ENCODE peak calls at places on chromosomes 3 and 15, in four cellular contexts. One of them, this sample, is unnamed.

GRCh38 chr15:90640862-90641261 is 76.3 kb upstream of the BLM start:
- DNase-seq in GM23338: no peak
- DNase-seq in fibroblast of lung: no peak
- DNase-seq in endothelial cell of umbilical vein: no peak
- DNase-seq in this sample: no peak

GRCh38 chr15:65979316-65979715 is 110.0 kb downstream of the RAB11A start:
- DNase-seq in GM23338: no peak
- DNase-seq in fibroblast of lung: no peak
- DNase-seq in endothelial cell of umbilical vein: no peak
- DNase-seq in this sample: no peak

GRCh38 chr15:66129561-66129960 is 124.0 kb downstream of the MEGF11 start:
- DNase-seq in GM23338: no peak
- DNase-seq in fibroblast of lung: no peak
- DNase-seq in endothelial cell of umbilical vein: no peak
- DNase-seq in this sample: no peak

GRCh38 chr3:34947849-34948248 is 691.5 kb upstream of the ARPP21 start:
- DNase-seq in GM23338: peak; percentile 27
- DNase-seq in fibroblast of lung: no peak
- DNase-seq in endothelial cell of umbilical vein: peak; percentile 2
- DNase-seq in this sample: no peak

GRCh38 chr15:69303337-69304175 is 4.8 kb downstream of the PAQR5 start:
- DNase-seq in GM23338: peak; percentile 72
- DNase-seq in fibroblast of lung: peak; percentile 51
- DNase-seq in endothelial cell of umbilical vein: no peak
- DNase-seq in this sample: no peak

GRCh38 chr3:133487920-133488540 is 85.5 kb upstream of the CDV3 start:
- DNase-seq in GM23338: peak; percentile 51
- DNase-seq in fibroblast of lung: peak; percentile 49
- DNase-seq in endothelial cell of umbilical vein: peak; percentile 37
- DNase-seq in this sample: no peak

GRCh38 chr3:125033616-125034015 is 22.2 kb downstream of the HEG1 start:
- DNase-seq in GM23338: no peak
- DNase-seq in fibroblast of lung: no peak
- DNase-seq in endothelial cell of umbilical vein: no peak
- DNase-seq in this sample: no peak

GRCh38 chr3:186461141-186461540 is 83.0 kb downstream of the CRYGS start:
- DNase-seq in GM23338: no peak
- DNase-seq in fibroblast of lung: peak; percentile 72
- DNase-seq in endothelial cell of umbilical vein: no peak
- DNase-seq in this sample: no peak

GRCh38 chr3:144028798-144029411 is 57.3 kb downstream of the DIPK2A start:
- DNase-seq in GM23338: no peak
- DNase-seq in fibroblast of lung: no peak
- DNase-seq in endothelial cell of umbilical vein: no peak
- DNase-seq in this sample: no peak

GRCh38 chr15:81235781-81236507 is 39.3 kb downstream of the IL16 start:
- DNase-seq in GM23338: no peak
- DNase-seq in fibroblast of lung: peak; percentile 90
- DNase-seq in endothelial cell of umbilical vein: peak; percentile 14
- DNase-seq in this sample: no peak

GRCh38 chr15:90994059-90994416 is 297 bp downstream of the PRC1 start:
- DNase-seq in GM23338: peak; percentile 31
- DNase-seq in fibroblast of lung: no peak
- DNase-seq in endothelial cell of umbilical vein: no peak
- DNase-seq in this sample: peak; percentile 21

GRCh38 chr15:31157644-31158069 is 56.1 kb upstream of the TRPM1 start:
- DNase-seq in GM23338: no peak
- DNase-seq in fibroblast of lung: peak; percentile 65
- DNase-seq in endothelial cell of umbilical vein: no peak
- DNase-seq in this sample: peak; percentile 70

GRCh38 chr15:63456253-63456652 is 48.1 kb upstream of the USP3 start:
- DNase-seq in GM23338: no peak
- DNase-seq in fibroblast of lung: no peak
- DNase-seq in endothelial cell of umbilical vein: no peak
- DNase-seq in this sample: no peak

GRCh38 chr3:71211083-71211482 is 372.4 kb downstream of the FOXP1 start:
- DNase-seq in GM23338: no peak
- DNase-seq in fibroblast of lung: peak; percentile 24
- DNase-seq in endothelial cell of umbilical vein: no peak
- DNase-seq in this sample: no peak

GRCh38 chr3:50345586-50345985 is at the start of gene ZMYND10:
- DNase-seq in GM23338: peak; percentile 91
- DNase-seq in fibroblast of lung: peak; percentile 47
- DNase-seq in endothelial cell of umbilical vein: no peak
- DNase-seq in this sample: peak; percentile 66

GRCh38 chr3:16323737-16324136 is 58.7 kb downstream of the OXNAD1 start:
- DNase-seq in GM23338: no peak
- DNase-seq in fibroblast of lung: no peak
- DNase-seq in endothelial cell of umbilical vein: no peak
- DNase-seq in this sample: no peak

GRCh38 chr3:111712294-111713180 is 117.4 kb upstream of the ZBED2 start:
- DNase-seq in GM23338: no peak
- DNase-seq in fibroblast of lung: no peak
- DNase-seq in endothelial cell of umbilical vein: no peak
- DNase-seq in this sample: no peak

GRCh38 chr15:66802087-66803001 is 100.3 kb downstream of the SMAD6 start:
- DNase-seq in GM23338: no peak
- DNase-seq in fibroblast of lung: peak; percentile 68
- DNase-seq in endothelial cell of umbilical vein: peak; percentile 46
- DNase-seq in this sample: no peak

GRCh38 chr15:35921051-35921450 is 375.1 kb upstream of the DPH6 start:
- DNase-seq in GM23338: no peak
- DNase-seq in fibroblast of lung: no peak
- DNase-seq in endothelial cell of umbilical vein: no peak
- DNase-seq in this sample: no peak

GRCh38 chr15:45919806-45920205 is 285.0 kb downstream of the SQOR start:
- DNase-seq in GM23338: peak; percentile 2
- DNase-seq in fibroblast of lung: peak; percentile 9
- DNase-seq in endothelial cell of umbilical vein: peak; percentile 93
- DNase-seq in this sample: no peak

GRCh38 chr3:129605593-129606521 is 619 bp downstream of the PLXND1 start:
- DNase-seq in GM23338: no peak
- DNase-seq in fibroblast of lung: peak; percentile 47
- DNase-seq in endothelial cell of umbilical vein: peak; percentile 67
- DNase-seq in this sample: peak; percentile 15

GRCh38 chr15:26352406-26352805 is 420.5 kb downstream of the GABRB3 start:
- DNase-seq in GM23338: no peak
- DNase-seq in fibroblast of lung: no peak
- DNase-seq in endothelial cell of umbilical vein: no peak
- DNase-seq in this sample: no peak

GRCh38 chr15:80856809-80857377 is 77.7 kb downstream of the CEMIP start:
- DNase-seq in GM23338: peak; percentile 38
- DNase-seq in fibroblast of lung: no peak
- DNase-seq in endothelial cell of umbilical vein: no peak
- DNase-seq in this sample: no peak

GRCh38 chr3:194285024-194285858 is 65.9 kb downstream of the CPN2 start:
- DNase-seq in GM23338: no peak
- DNase-seq in fibroblast of lung: peak; percentile 66
- DNase-seq in endothelial cell of umbilical vein: no peak
- DNase-seq in this sample: no peak

GRCh38 chr3:94401466-94401865 is 338.6 kb downstream of the NSUN3 start:
- DNase-seq in GM23338: no peak
- DNase-seq in fibroblast of lung: no peak
- DNase-seq in endothelial cell of umbilical vein: no peak
- DNase-seq in this sample: no peak

GRCh38 chr3:195251336-195252065 is 19.5 kb downstream of the XXYLT1 start:
- DNase-seq in GM23338: no peak
- DNase-seq in fibroblast of lung: no peak
- DNase-seq in endothelial cell of umbilical vein: no peak
- DNase-seq in this sample: no peak

GRCh38 chr3:187871204-187871591 is 125.9 kb upstream of the BCL6 start:
- DNase-seq in GM23338: no peak
- DNase-seq in fibroblast of lung: no peak
- DNase-seq in endothelial cell of umbilical vein: no peak
- DNase-seq in this sample: no peak

GRCh38 chr15:99965376-99965775 is 232.1 kb upstream of the LYSMD4 start:
- DNase-seq in GM23338: no peak
- DNase-seq in fibroblast of lung: no peak
- DNase-seq in endothelial cell of umbilical vein: no peak
- DNase-seq in this sample: no peak

GRCh38 chr15:99406716-99407487 is 155.6 kb downstream of the LRRC28 start:
- DNase-seq in GM23338: no peak
- DNase-seq in fibroblast of lung: no peak
- DNase-seq in endothelial cell of umbilical vein: no peak
- DNase-seq in this sample: no peak

GRCh38 chr3:183931881-183932280 is 47.2 kb upstream of the PARL start:
- DNase-seq in GM23338: no peak
- DNase-seq in fibroblast of lung: no peak
- DNase-seq in endothelial cell of umbilical vein: no peak
- DNase-seq in this sample: no peak

GRCh38 chr3:81446806-81447205 is 314.6 kb downstream of the GBE1 start:
- DNase-seq in GM23338: no peak
- DNase-seq in fibroblast of lung: no peak
- DNase-seq in endothelial cell of umbilical vein: no peak
- DNase-seq in this sample: no peak

GRCh38 chr3:70539908-70540307 is 227.5 kb upstream of the MDFIC2 start:
- DNase-seq in GM23338: no peak
- DNase-seq in fibroblast of lung: no peak
- DNase-seq in endothelial cell of umbilical vein: no peak
- DNase-seq in this sample: no peak

GRCh38 chr15:55587321-55588069 is 650 bp downstream of the PYGO1 start:
- DNase-seq in GM23338: peak; percentile 67
- DNase-seq in fibroblast of lung: peak; percentile 53
- DNase-seq in endothelial cell of umbilical vein: peak; percentile 49
- DNase-seq in this sample: peak; percentile 35

GRCh38 chr3:27659279-27660021 is 62.7 kb downstream of the EOMES start:
- DNase-seq in GM23338: peak; percentile 82
- DNase-seq in fibroblast of lung: peak; percentile 58
- DNase-seq in endothelial cell of umbilical vein: peak; percentile 55
- DNase-seq in this sample: peak; percentile 27

GRCh38 chr3:46936733-46937250 is 39.8 kb downstream of the CCDC12 start:
- DNase-seq in GM23338: no peak
- DNase-seq in fibroblast of lung: no peak
- DNase-seq in endothelial cell of umbilical vein: no peak
- DNase-seq in this sample: no peak

DNA sequence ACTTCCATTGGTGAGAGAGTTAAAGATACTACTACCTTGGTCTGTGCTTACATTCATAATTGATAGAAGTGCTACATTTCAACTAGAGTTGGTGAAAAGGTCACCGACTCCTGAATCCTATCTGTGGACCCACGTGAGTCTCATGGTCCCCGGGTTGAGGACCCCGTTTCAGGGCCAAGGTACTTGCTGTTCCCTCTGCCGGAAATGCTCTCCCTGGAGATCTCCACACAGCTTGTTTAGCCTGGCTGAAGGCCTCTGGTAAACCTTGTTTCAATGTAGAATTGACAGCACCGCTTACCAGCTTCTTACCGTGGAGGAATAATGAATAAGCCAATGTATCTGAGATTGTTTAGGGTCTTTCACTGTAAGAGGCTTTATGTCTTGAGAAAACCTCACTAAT is 226.0 kb upstream of the GOLGA6L4 start:
- DNase-seq in GM23338: no peak
- DNase-seq in fibroblast of lung: no peak
- DNase-seq in endothelial cell of umbilical vein: no peak
- DNase-seq in this sample: no peak
- TF ChIP-seq EZH2 in GM23338: no peak
- TF ChIP-seq EZH2 in fibroblast of lung: no peak
- TF ChIP-seq EZH2 in endothelial cell of umbilical vein: no peak
- TF ChIP-seq EZH2 in this sample: no peak

DNA sequence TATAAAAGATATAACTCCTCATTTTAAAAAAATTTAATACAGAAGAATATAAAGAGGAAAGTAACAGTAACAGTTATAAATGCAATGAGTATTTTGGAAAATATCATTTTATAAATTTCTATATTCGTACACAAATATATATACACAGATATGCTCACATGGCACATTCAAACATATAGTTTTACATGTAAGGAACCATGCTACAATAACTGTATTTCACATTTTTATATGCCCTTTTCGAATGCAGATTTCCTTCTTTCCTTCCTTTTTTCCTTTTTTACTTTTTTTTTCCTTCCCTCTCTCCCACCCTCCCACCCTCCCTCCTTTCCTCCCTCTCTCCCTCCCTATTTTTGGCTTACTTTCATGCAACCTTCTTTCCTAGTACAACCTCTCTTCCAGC is 830.6 kb downstream of the IGSF11 start:
- DNase-seq in GM23338: no peak
- DNase-seq in fibroblast of lung: no peak
- DNase-seq in endothelial cell of umbilical vein: no peak
- DNase-seq in this sample: no peak
- TF ChIP-seq EZH2 in GM23338: no peak
- TF ChIP-seq EZH2 in fibroblast of lung: no peak
- TF ChIP-seq EZH2 in endothelial cell of umbilical vein: no peak
- TF ChIP-seq EZH2 in this sample: no peak

GRCh38 chr3:134895181-134895580 is 100.1 kb downstream of the EPHB1 start:
- DNase-seq in GM23338: no peak
- DNase-seq in fibroblast of lung: no peak
- DNase-seq in endothelial cell of umbilical vein: no peak
- DNase-seq in this sample: no peak
- TF ChIP-seq EZH2 in GM23338: no peak
- TF ChIP-seq EZH2 in fibroblast of lung: no peak
- TF ChIP-seq EZH2 in endothelial cell of umbilical vein: no peak
- TF ChIP-seq EZH2 in this sample: no peak

DNA sequence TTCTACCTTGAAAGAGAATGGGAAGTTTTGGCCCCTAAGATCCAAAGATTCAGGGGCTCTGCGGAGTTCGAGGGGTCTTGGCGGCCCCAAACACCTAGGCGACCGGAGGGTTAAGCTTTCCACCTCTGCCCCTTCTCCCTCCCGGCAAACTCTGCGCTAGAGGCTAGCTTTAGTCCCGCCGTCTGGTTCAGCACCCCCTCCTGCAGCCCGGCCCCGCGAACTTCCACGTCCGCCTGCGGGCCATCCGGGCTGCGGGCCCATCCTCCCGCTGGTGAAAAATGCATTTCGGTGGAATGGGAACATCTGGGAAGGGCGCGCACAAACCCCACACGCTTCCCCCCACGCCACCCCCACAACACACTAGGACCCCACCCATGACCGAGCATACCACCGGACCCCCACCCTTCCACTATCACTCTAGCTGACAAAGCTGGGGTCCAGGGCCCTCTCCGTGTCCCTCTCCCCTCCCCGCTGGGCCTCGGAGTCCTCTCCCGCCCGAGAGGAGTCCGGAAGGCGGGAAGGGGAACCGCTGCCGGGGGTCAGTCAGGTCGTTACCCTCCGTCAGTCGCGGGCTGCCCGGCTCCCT is 1.0 kb downstream of the SHOX2 start:
- DNase-seq in GM23338: peak; percentile 57
- DNase-seq in fibroblast of lung: no peak
- DNase-seq in endothelial cell of umbilical vein: no peak
- DNase-seq in this sample: no peak
- TF ChIP-seq EZH2 in GM23338: peak; percentile 76
- TF ChIP-seq EZH2 in fibroblast of lung: no peak
- TF ChIP-seq EZH2 in endothelial cell of umbilical vein: no peak
- TF ChIP-seq EZH2 in this sample: no peak

DNA sequence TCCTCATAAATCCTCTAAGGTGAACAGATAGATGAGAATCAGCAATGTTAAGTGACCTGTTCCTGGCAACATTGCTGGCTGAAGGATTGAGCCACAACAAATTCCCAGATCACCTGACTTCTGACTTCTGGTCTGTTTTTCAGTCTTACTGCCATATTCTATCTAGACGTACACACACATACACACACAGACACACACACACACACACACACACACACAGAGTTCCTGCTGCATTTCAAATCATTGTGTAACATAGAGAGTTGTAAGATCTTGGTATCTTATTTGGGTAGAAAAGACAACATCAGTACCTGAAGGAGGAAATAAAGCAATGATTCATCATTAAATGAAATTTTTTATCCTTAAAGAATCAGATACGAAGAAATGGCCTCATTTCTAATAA is 342.6 kb downstream of the MFSD1 start:
- DNase-seq in GM23338: no peak
- DNase-seq in fibroblast of lung: no peak
- DNase-seq in endothelial cell of umbilical vein: no peak
- DNase-seq in this sample: no peak
- TF ChIP-seq EZH2 in GM23338: no peak
- TF ChIP-seq EZH2 in fibroblast of lung: no peak
- TF ChIP-seq EZH2 in endothelial cell of umbilical vein: no peak
- TF ChIP-seq EZH2 in this sample: no peak

This sample was measured in MM.1S.